ENCODE peak calls at places on chromosomes 2 and 18, in seven cellular contexts. W is NCI-H524, Y is cardiac fibroblast, P is pancreas, U is caudate nucleus, I is choroid plexus epithelial cell, B is NCI-H1092 treated with DMSO at 0.1 percent for 48 hours. F is an unnamed sample.

GRCh38 chr2:207902822-207903221 is 122.5 kb downstream of the PLEKHM3 start:
- DNase-seq in W (no peak), Y (peak; percentile 11), P (no peak), U (no peak), I (peak; percentile 28), B (no peak), F (peak; percentile 6)

GRCh38 chr2:239369631-239370161 is 31.1 kb downstream of the HDAC4 start:
- DNase-seq in W (no peak), Y (peak; percentile 35), P (no peak), U (no peak), I (no peak), B (no peak), F (no peak)

GRCh38 chr2:136131961-136132839 is 14.3 kb upstream of the CXCR4 start:
- DNase-seq in W (no peak), Y (no peak), P (peak; percentile 28), U (no peak), I (no peak), B (peak; percentile 39), F (no peak)

GRCh38 chr18:51852661-51853060 is 487.3 kb upstream of the DCC start:
- DNase-seq in W (no peak), Y (no peak), P (no peak), U (no peak), I (no peak), B (no peak), F (no peak)

GRCh38 chr2:191688934-191689695 is 11.2 kb downstream of the NABP1 start:
- DNase-seq in W (no peak), Y (peak; percentile 91), P (no peak), U (no peak), I (peak; percentile 77), B (no peak), F (peak; percentile 87)

GRCh38 chr18:13178976-13179375 is 39.6 kb upstream of the LDLRAD4 start:
- DNase-seq in W (no peak), Y (no peak), P (no peak), U (no peak), I (peak; percentile 14), B (no peak), F (no peak)

GRCh38 chr18:49055787-49056186 is 105.0 kb upstream of the SMAD7 start:
- DNase-seq in W (no peak), Y (peak; percentile 79), P (peak; percentile 30), U (no peak), I (peak; percentile 86), B (no peak), F (peak; percentile 75)

GRCh38 chr2:71933467-71934319 is 214.0 kb downstream of the CYP26B1 start:
- DNase-seq in W (no peak), Y (peak; percentile 58), P (no peak), U (no peak), I (peak; percentile 63), B (no peak), F (peak; percentile 86)

GRCh38 chr2:217366246-217366645 is 506.4 kb upstream of the TNP1 start:
- DNase-seq in W (no peak), Y (no peak), P (no peak), U (no peak), I (peak; percentile 83), B (no peak), F (no peak)

GRCh38 chr2:241546771-241547498 is 11.6 kb upstream of the BOK start:
- DNase-seq in W (no peak), Y (peak; percentile 85), P (no peak), U (no peak), I (peak; percentile 88), B (no peak), F (no peak)

GRCh38 chr2:207073791-207074678 is 91.7 kb downstream of the KLF7 start:
- DNase-seq in W (peak; percentile 4), Y (peak; percentile 36), P (no peak), U (no peak), I (peak; percentile 41), B (peak; percentile 61), F (no peak)

GRCh38 chr2:217325810-217326209 is 465.9 kb upstream of the TNP1 start:
- DNase-seq in W (no peak), Y (no peak), P (no peak), U (no peak), I (no peak), B (no peak), F (no peak)